ENCODE peak calls at places on chromosomes 4 and X, in eight cellular contexts. I, O, J, D, E, Z, H and U are unnamed samples.

GRCh38 chr4:26048962-26049361 is 134.9 kb downstream of the SMIM20 start:
- DNase-seq in O (no peak), I (no peak), J (no peak), E (peak), D (no peak), H (no peak), Z (no peak), U (no peak)

GRCh38 chr4:87005690-87006461 is 71.1 kb downstream of the AFF1 start:
- DNase-seq in E (no peak), H (no peak), O (peak), J (no peak), D (peak), I (no peak), Z (peak), U (no peak)

GRCh38 chr4:13980317-13980716 is 352.8 kb upstream of the BOD1L1 start:
- DNase-seq in D (peak), H (no peak), Z (peak), J (no peak), I (no peak), E (peak), O (no peak), U (peak)

GRCh38 chrX:20545538-20545937 is 278.8 kb upstream of the RPS6KA3 start:
- DNase-seq in Z (no peak), D (no peak), I (no peak), O (no peak), H (no peak), J (no peak), E (no peak), U (no peak)

GRCh38 chrX:37976153-37976552 is 30.2 kb upstream of the SYTL5 start:
- DNase-seq in E (no peak), H (no peak), D (no peak), Z (no peak), J (no peak), I (no peak), O (no peak), U (no peak)

GRCh38 chrX:78104447-78105176 is 564 bp downstream of the PGK1 start:
- DNase-seq in D (peak), O (peak), H (peak), E (peak), J (no peak), I (peak), Z (no peak), U (peak)

GRCh38 chrX:103464774-103465117 is 54.5 kb downstream of the RAB40A start:
- DNase-seq in O (peak), J (peak), H (peak), Z (peak), D (peak), I (peak), E (peak), U (no peak)

GRCh38 chr4:169275180-169275579 is 4.4 kb upstream of the SH3RF1 start:
- DNase-seq in J (no peak), Z (no peak), E (no peak), H (no peak), O (no peak), D (no peak), I (no peak), U (no peak)

GRCh38 chr4:15361529-15361928 is 66.3 kb upstream of the C1QTNF7 start:
- DNase-seq in Z (no peak), O (no peak), J (no peak), I (no peak), D (no peak), H (no peak), E (no peak), U (no peak)

GRCh38 chr4:180809439-180809838 is 1433.8 kb upstream of the TENM3 start:
- DNase-seq in I (no peak), D (no peak), Z (no peak), J (no peak), E (no peak), H (no peak), O (no peak), U (no peak)

GRCh38 chr4:182923376-182923775 is 6.2 kb upstream of the DCTD start:
- DNase-seq in J (no peak), H (no peak), I (no peak), O (no peak), Z (no peak), D (no peak), E (no peak), U (no peak)

GRCh38 chr4:4859799-4860380 is 425 bp downstream of the MSX1 start:
- DNase-seq in O (no peak), H (no peak), D (no peak), Z (no peak), I (no peak), J (no peak), E (peak), U (peak)

GRCh38 chr4:147118523-147118922 is 172.9 kb upstream of the TTC29 start:
- DNase-seq in I (no peak), E (peak), H (no peak), O (no peak), J (no peak), Z (no peak), D (no peak), U (no peak)

GRCh38 chr4:106315476-106315967 is 487 bp downstream of the TBCK start:
- DNase-seq in D (peak), O (peak), Z (peak), I (no peak), H (no peak), J (peak), E (peak), U (peak)

GRCh38 chr4:94488667-94489066 is 36.9 kb downstream of the PDLIM5 start:
- DNase-seq in J (no peak), Z (peak), I (no peak), H (no peak), D (no peak), E (peak), O (no peak), U (peak)

GRCh38 chrX:78622834-78623233 is 36.3 kb downstream of the RTL3 start:
- DNase-seq in H (no peak), O (no peak), D (no peak), E (no peak), J (no peak), I (no peak), Z (no peak), U (no peak)

GRCh38 chr4:126223784-126224407 is 909.1 kb downstream of the FAT4 start:
- DNase-seq in J (no peak), I (no peak), Z (no peak), H (no peak), O (no peak), D (peak), E (peak), U (no peak)

GRCh38 chr4:3205995-3206394 is 43.0 kb upstream of the MSANTD1 start:
- DNase-seq in J (no peak), Z (no peak), O (no peak), H (no peak), D (no peak), E (no peak), I (no peak), U (no peak)

GRCh38 chr4:25654031-25654970 is 1.4 kb upstream of the SLC34A2 start:
- DNase-seq in E (no peak), O (no peak), J (no peak), D (no peak), H (no peak), Z (peak), I (no peak), U (no peak)

GRCh38 chr4:158253350-158253980 is 43.2 kb downstream of the TMEM144 start:
- DNase-seq in O (peak), D (peak), I (no peak), Z (peak), E (peak), J (no peak), H (no peak), U (peak)

GRCh38 chrX:147953976-147954375 is 27.2 kb upstream of the FMR1NB start:
- DNase-seq in D (no peak), H (no peak), I (no peak), E (no peak), J (no peak), O (no peak), Z (no peak), U (no peak)

GRCh38 chr4:8117278-8117682 is 41.3 kb downstream of the ABLIM2 start:
- DNase-seq in H (no peak), Z (peak), E (peak), D (peak), J (no peak), I (peak), O (no peak), U (peak)

GRCh38 chr4:100060765-100061416 is 110.8 kb upstream of the H2AZ1 start:
- DNase-seq in O (peak), J (no peak), D (no peak), I (no peak), H (no peak), Z (no peak), E (no peak), U (no peak)

GRCh38 chr4:83013420-83013867 is 2.8 kb upstream of the LIN54 start:
- DNase-seq in O (peak), E (peak), Z (no peak), H (no peak), D (no peak), I (no peak), J (no peak), U (no peak)

GRCh38 chrX:39972340-39972739 is 125.4 kb downstream of the BCOR start:
- DNase-seq in H (no peak), E (peak), D (no peak), O (no peak), I (no peak), J (no peak), Z (peak), U (no peak)

GRCh38 chr4:118757761-118758213 is 72.6 kb downstream of the METTL14 start:
- DNase-seq in I (no peak), E (peak), H (no peak), Z (no peak), D (no peak), O (peak), J (no peak), U (no peak)

GRCh38 chrX:9258346-9259104 is 206.3 kb upstream of the TBL1X start:
- DNase-seq in Z (no peak), E (no peak), J (no peak), D (no peak), O (no peak), H (no peak), I (no peak), U (no peak)

GRCh38 chrX:24153175-24153795 is 3.8 kb downstream of the ZFX start:
- DNase-seq in H (no peak), D (no peak), I (peak), Z (peak), J (no peak), E (peak), O (no peak), U (no peak)

GRCh38 chr4:159048166-159048886 is 54.6 kb upstream of the RAPGEF2 start:
- DNase-seq in Z (peak), D (peak), J (no peak), E (peak), O (peak), I (no peak), H (no peak), U (peak)

GRCh38 chr4:145195167-145195952 is 15.0 kb upstream of the OTUD4 start:
- DNase-seq in D (peak), I (no peak), E (peak), J (no peak), O (no peak), Z (no peak), H (no peak), U (no peak)

GRCh38 chr4:16207409-16207808 is 18.9 kb downstream of the TAPT1 start:
- DNase-seq in I (no peak), Z (no peak), E (no peak), J (no peak), D (no peak), H (no peak), O (no peak), U (no peak)

GRCh38 chrX:50579955-50580354 is 109.3 kb upstream of the DGKK start:
- DNase-seq in E (peak), D (peak), J (peak), Z (peak), H (no peak), O (peak), I (no peak), U (peak)

GRCh38 chr4:39731908-39732307 is 34.0 kb downstream of the UBE2K start:
- DNase-seq in H (no peak), O (no peak), D (no peak), J (no peak), E (no peak), Z (no peak), I (no peak), U (no peak)

GRCh38 chr4:112807083-112807482 is 170.1 kb downstream of the LARP7 start:
- DNase-seq in D (no peak), I (no peak), J (no peak), Z (no peak), O (no peak), H (no peak), E (no peak), U (no peak)

GRCh38 chr4:56055991-56056390 is 107.2 kb downstream of the CEP135 start:
- DNase-seq in J (no peak), O (no peak), Z (no peak), H (no peak), D (no peak), I (no peak), E (no peak), U (no peak)